ENCODE peak calls at places on chromosomes 16 and 17, in four cellular contexts. O is fibroblast of pulmonary artery, I is naive B cell, Q is left ventricle myocardium inferior. J is an unnamed sample.

GRCh38 chr16:75624921-75625334 is 1.8 kb upstream of the ADAT1 start:
- DNase-seq in Q (no peak), I (no peak), O (peak), J (no peak)

GRCh38 chr16:17067882-17068281 is 402.9 kb downstream of the XYLT1 start:
- DNase-seq in O (no peak), I (no peak), Q (no peak), J (no peak)

GRCh38 chr17:7336240-7337175 is at the start of gene ACAP1:
- DNase-seq in Q (no peak), I (peak), O (no peak), J (peak)

GRCh38 chr16:66248096-66248495 is 118.4 kb upstream of the CDH5 start:
- DNase-seq in I (no peak), Q (peak), O (peak), J (no peak)

GRCh38 chr17:35801583-35802224 is 6.3 kb upstream of the MMP28 start:
- DNase-seq in I (peak), O (peak), Q (peak), J (peak)

GRCh38 chr17:44942456-44942855 is 5.1 kb downstream of the KIF18B start:
- DNase-seq in I (no peak), Q (no peak), O (no peak), J (no peak)

GRCh38 chr16:48117217-48118105 is 38.3 kb downstream of the ABCC12 start:
- DNase-seq in O (peak), I (peak), Q (peak), J (peak)

GRCh38 chr17:70968302-70968701 is 799.0 kb downstream of the KCNJ2 start:
- DNase-seq in Q (no peak), O (no peak), I (no peak), J (no peak)

GRCh38 chr16:84357191-84357651 is 11.1 kb upstream of the ATP2C2 start:
- DNase-seq in O (no peak), I (no peak), Q (no peak), J (peak)

GRCh38 chr17:62847426-62847825 is 39.3 kb upstream of the MARCHF10 start:
- DNase-seq in I (no peak), Q (no peak), O (no peak), J (no peak)

GRCh38 chr16:20072524-20073202 is 1.0 kb downstream of the GPR139 start:
- DNase-seq in I (no peak), Q (no peak), O (no peak), J (no peak)

GRCh38 chr17:28188841-28189263 is 130.1 kb upstream of the TMEM97 start:
- DNase-seq in I (no peak), Q (no peak), O (no peak), J (no peak)

GRCh38 chr17:3482851-3483250 is 7.1 kb downstream of the ASPA start:
- DNase-seq in I (no peak), O (no peak), Q (no peak), J (no peak)

GRCh38 chr17:29615492-29616299 is 7.0 kb downstream of the CORO6 start:
- DNase-seq in O (peak), I (peak), Q (peak), J (peak)

GRCh38 chr17:43169561-43170139 is 1.4 kb upstream of the NBR1 start:
- DNase-seq in I (no peak), Q (peak), O (peak), J (no peak)

GRCh38 chr17:48621410-48622387 is 4.5 kb downstream of the HOXB9 start:
- DNase-seq in Q (no peak), I (no peak), O (no peak), J (no peak)

GRCh38 chr16:50699345-50700159 is 6.1 kb downstream of the NOD2 start:
- DNase-seq in Q (no peak), I (no peak), O (peak), J (no peak)

GRCh38 chr16:46756772-46757171 is 8.6 kb upstream of the MYLK3 start:
- DNase-seq in Q (no peak), O (no peak), I (no peak), J (no peak)

GRCh38 chr16:88387177-88387576 is 4.4 kb downstream of the ZNF469 start:
- DNase-seq in Q (peak), I (no peak), O (no peak), J (no peak)

GRCh38 chr16:4656221-4656620 is 31.6 kb downstream of the MGRN1 start:
- DNase-seq in Q (no peak), O (no peak), I (no peak), J (no peak)

GRCh38 chr16:88785106-88785924 is at the start of gene PIEZO1:
- DNase-seq in I (peak), Q (peak), O (peak), J (peak)

GRCh38 chr17:40614431-40615294 is 33.0 kb downstream of the SMARCE1 start:
- DNase-seq in Q (no peak), O (no peak), I (no peak), J (no peak)